ENCODE peak calls at places on chromosomes 2 and 18, in five cellular contexts. D, V, A, O and Z are unnamed samples.

GRCh38 chr2:25494626-25495025 is 152.9 kb upstream of the DNMT3A start:
- ATAC-seq in V (no peak), D (no peak), A (no peak), O (no peak), Z (no peak)

GRCh38 chr2:151975460-151976414 is 123.1 kb downstream of the CACNB4 start:
- ATAC-seq in O (no peak), V (no peak), D (no peak), A (no peak), Z (no peak)

GRCh38 chr2:182949572-182950189 is 83.2 kb upstream of the FRZB start:
- ATAC-seq in D (no peak), O (no peak), V (no peak), A (no peak), Z (no peak)

GRCh38 chr2:65576861-65577601 is 144.6 kb upstream of the SPRED2 start:
- ATAC-seq in V (peak; percentile 9), O (no peak), D (no peak), A (no peak), Z (no peak)

GRCh38 chr18:37259711-37260110 is 305.9 kb downstream of the CELF4 start:
- ATAC-seq in D (no peak), V (no peak), O (no peak), A (no peak), Z (no peak)

GRCh38 chr2:85428343-85428881 is 9.9 kb downstream of the SH2D6 start:
- ATAC-seq in D (no peak), O (no peak), A (no peak), V (no peak), Z (no peak)

GRCh38 chr2:173521450-173522192 is 166.9 kb downstream of the CDCA7 start:
- ATAC-seq in V (no peak), A (no peak), O (no peak), D (no peak), Z (no peak)

GRCh38 chr18:41613210-41613609 is 341.8 kb upstream of the PIK3C3 start:
- ATAC-seq in D (no peak), V (no peak), A (no peak), O (no peak), Z (no peak)

GRCh38 chr2:216884347-216884746 is 24.5 kb upstream of the TNP1 start:
- ATAC-seq in V (no peak), A (no peak), D (no peak), O (no peak), Z (peak; percentile 55)